ENCODE peak calls at places on chromosomes 12 and 14, in ten cellular contexts. One of them, this sample, is unnamed.

GRCh38 chr12:120301962-120302815 is at the start of gene SIRT4:
- DNase-seq in HCT116: peak
- DNase-seq in heart left ventricle: peak
- DNase-seq in psoas muscle: peak
- DNase-seq in A549: peak
- DNase-seq in dorsolateral prefrontal cortex: peak
- DNase-seq in thoracic aorta: peak
- DNase-seq in Peyer's patch: peak
- DNase-seq in fibroblast of lung: peak
- DNase-seq in upper lobe of right lung: peak
- DNase-seq in this sample: peak

GRCh38 chr12:126055521-126055920 is 990.3 kb downstream of the AACS start:
- DNase-seq in HCT116: no peak
- DNase-seq in heart left ventricle: no peak
- DNase-seq in psoas muscle: no peak
- DNase-seq in A549: no peak
- DNase-seq in dorsolateral prefrontal cortex: no peak
- DNase-seq in thoracic aorta: no peak
- DNase-seq in Peyer's patch: no peak
- DNase-seq in fibroblast of lung: peak
- DNase-seq in upper lobe of right lung: no peak
- DNase-seq in this sample: peak

GRCh38 chr14:69039287-69039628 is 60.2 kb upstream of the ACTN1 start:
- DNase-seq in HCT116: peak
- DNase-seq in heart left ventricle: no peak
- DNase-seq in psoas muscle: no peak
- DNase-seq in A549: peak
- DNase-seq in dorsolateral prefrontal cortex: no peak
- DNase-seq in thoracic aorta: no peak
- DNase-seq in Peyer's patch: no peak
- DNase-seq in fibroblast of lung: peak
- DNase-seq in upper lobe of right lung: no peak
- DNase-seq in this sample: peak

GRCh38 chr12:29320295-29321090 is 60.5 kb downstream of the ERGIC2 start:
- DNase-seq in HCT116: no peak
- DNase-seq in heart left ventricle: no peak
- DNase-seq in psoas muscle: no peak
- DNase-seq in A549: no peak
- DNase-seq in dorsolateral prefrontal cortex: no peak
- DNase-seq in thoracic aorta: no peak
- DNase-seq in Peyer's patch: no peak
- DNase-seq in fibroblast of lung: peak
- DNase-seq in upper lobe of right lung: no peak
- DNase-seq in this sample: peak

GRCh38 chr14:88359500-88359899 is 26.0 kb upstream of the SPATA7 start:
- DNase-seq in HCT116: no peak
- DNase-seq in heart left ventricle: no peak
- DNase-seq in psoas muscle: no peak
- DNase-seq in A549: no peak
- DNase-seq in dorsolateral prefrontal cortex: no peak
- DNase-seq in thoracic aorta: no peak
- DNase-seq in Peyer's patch: no peak
- DNase-seq in fibroblast of lung: no peak
- DNase-seq in upper lobe of right lung: no peak
- DNase-seq in this sample: no peak

GRCh38 chr14:35556548-35556947 is 22.6 kb downstream of the INSM2 start:
- DNase-seq in HCT116: no peak
- DNase-seq in heart left ventricle: no peak
- DNase-seq in psoas muscle: no peak
- DNase-seq in A549: no peak
- DNase-seq in dorsolateral prefrontal cortex: no peak
- DNase-seq in thoracic aorta: no peak
- DNase-seq in Peyer's patch: no peak
- DNase-seq in fibroblast of lung: no peak
- DNase-seq in upper lobe of right lung: no peak
- DNase-seq in this sample: no peak

GRCh38 chr12:3148366-3149000 is 71.3 kb downstream of the TSPAN9 start:
- DNase-seq in HCT116: no peak
- DNase-seq in heart left ventricle: peak
- DNase-seq in psoas muscle: peak
- DNase-seq in A549: no peak
- DNase-seq in dorsolateral prefrontal cortex: no peak
- DNase-seq in thoracic aorta: no peak
- DNase-seq in Peyer's patch: no peak
- DNase-seq in fibroblast of lung: peak
- DNase-seq in upper lobe of right lung: peak
- DNase-seq in this sample: no peak

GRCh38 chr14:57189070-57189469 is 79.6 kb downstream of the EXOC5 start:
- DNase-seq in HCT116: peak
- DNase-seq in heart left ventricle: no peak
- DNase-seq in psoas muscle: no peak
- DNase-seq in A549: peak
- DNase-seq in dorsolateral prefrontal cortex: no peak
- DNase-seq in thoracic aorta: no peak
- DNase-seq in Peyer's patch: no peak
- DNase-seq in fibroblast of lung: peak
- DNase-seq in upper lobe of right lung: no peak
- DNase-seq in this sample: peak

GRCh38 chr14:60968671-60969070 is 12.2 kb downstream of the TRMT5 start:
- DNase-seq in HCT116: no peak
- DNase-seq in heart left ventricle: no peak
- DNase-seq in psoas muscle: no peak
- DNase-seq in A549: no peak
- DNase-seq in dorsolateral prefrontal cortex: no peak
- DNase-seq in thoracic aorta: no peak
- DNase-seq in Peyer's patch: no peak
- DNase-seq in fibroblast of lung: no peak
- DNase-seq in upper lobe of right lung: no peak
- DNase-seq in this sample: no peak

GRCh38 chr14:60965402-60965801 is 15.5 kb downstream of the TRMT5 start:
- DNase-seq in HCT116: no peak
- DNase-seq in heart left ventricle: no peak
- DNase-seq in psoas muscle: no peak
- DNase-seq in A549: no peak
- DNase-seq in dorsolateral prefrontal cortex: no peak
- DNase-seq in thoracic aorta: no peak
- DNase-seq in Peyer's patch: no peak
- DNase-seq in fibroblast of lung: peak
- DNase-seq in upper lobe of right lung: no peak
- DNase-seq in this sample: no peak

GRCh38 chr14:60964901-60965300 is 16.0 kb downstream of the TRMT5 start:
- DNase-seq in HCT116: no peak
- DNase-seq in heart left ventricle: no peak
- DNase-seq in psoas muscle: no peak
- DNase-seq in A549: no peak
- DNase-seq in dorsolateral prefrontal cortex: no peak
- DNase-seq in thoracic aorta: no peak
- DNase-seq in Peyer's patch: no peak
- DNase-seq in fibroblast of lung: peak
- DNase-seq in upper lobe of right lung: no peak
- DNase-seq in this sample: no peak

GRCh38 chr14:60968099-60968498 is 12.8 kb downstream of the TRMT5 start:
- DNase-seq in HCT116: no peak
- DNase-seq in heart left ventricle: no peak
- DNase-seq in psoas muscle: no peak
- DNase-seq in A549: no peak
- DNase-seq in dorsolateral prefrontal cortex: no peak
- DNase-seq in thoracic aorta: no peak
- DNase-seq in Peyer's patch: no peak
- DNase-seq in fibroblast of lung: no peak
- DNase-seq in upper lobe of right lung: no peak
- DNase-seq in this sample: no peak

DNA sequence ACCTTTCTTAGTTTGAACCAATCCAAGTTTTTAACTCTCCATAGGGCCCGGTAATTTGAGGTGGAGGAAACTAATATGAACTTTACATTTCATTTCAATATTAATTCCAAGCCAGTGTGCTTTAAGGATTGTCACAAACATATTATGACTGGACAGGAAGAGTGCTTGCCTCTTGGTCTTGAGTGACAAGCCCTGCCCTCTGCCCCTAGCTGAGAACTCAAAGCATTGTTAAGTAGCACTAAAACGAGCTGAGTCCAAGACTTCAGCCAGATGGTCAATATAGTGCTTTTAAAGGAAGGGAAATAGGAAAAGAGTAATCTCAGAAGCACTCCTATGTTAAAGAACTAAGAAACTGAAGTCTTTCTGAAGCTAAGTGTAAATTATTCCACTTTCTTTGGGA is 17.1 kb downstream of the TRMT5 start:
- DNase-seq in HCT116: no peak
- DNase-seq in heart left ventricle: no peak
- DNase-seq in psoas muscle: no peak
- DNase-seq in A549: no peak
- DNase-seq in dorsolateral prefrontal cortex: no peak
- DNase-seq in thoracic aorta: no peak
- DNase-seq in Peyer's patch: no peak
- DNase-seq in fibroblast of lung: no peak
- DNase-seq in upper lobe of right lung: no peak
- DNase-seq in this sample: no peak
- H3K27ac ChIP-seq in HCT116: no peak
- H3K27ac ChIP-seq in heart left ventricle: no peak
- H3K27ac ChIP-seq in psoas muscle: peak
- H3K27ac ChIP-seq in A549: no peak
- H3K27ac ChIP-seq in dorsolateral prefrontal cortex: no peak
- H3K27ac ChIP-seq in thoracic aorta: no peak
- H3K27ac ChIP-seq in Peyer's patch: no peak
- H3K27ac ChIP-seq in fibroblast of lung: no peak
- H3K27ac ChIP-seq in upper lobe of right lung: no peak
- H3K27ac ChIP-seq in this sample: no peak

GRCh38 chr14:60720391-60720790 is 3.8 kb downstream of the SIX4 start:
- DNase-seq in HCT116: no peak
- DNase-seq in heart left ventricle: no peak
- DNase-seq in psoas muscle: no peak
- DNase-seq in A549: no peak
- DNase-seq in dorsolateral prefrontal cortex: no peak
- DNase-seq in thoracic aorta: no peak
- DNase-seq in Peyer's patch: no peak
- DNase-seq in fibroblast of lung: no peak
- DNase-seq in upper lobe of right lung: no peak
- DNase-seq in this sample: no peak

GRCh38 chr14:60720962-60721330 is 3.2 kb downstream of the SIX4 start:
- DNase-seq in HCT116: no peak
- DNase-seq in heart left ventricle: no peak
- DNase-seq in psoas muscle: no peak
- DNase-seq in A549: no peak
- DNase-seq in dorsolateral prefrontal cortex: no peak
- DNase-seq in thoracic aorta: no peak
- DNase-seq in Peyer's patch: no peak
- DNase-seq in fibroblast of lung: no peak
- DNase-seq in upper lobe of right lung: no peak
- DNase-seq in this sample: no peak

GRCh38 chr14:60722163-60722835 is 1.9 kb downstream of the SIX4 start:
- DNase-seq in HCT116: no peak
- DNase-seq in heart left ventricle: no peak
- DNase-seq in psoas muscle: peak
- DNase-seq in A549: peak
- DNase-seq in dorsolateral prefrontal cortex: peak
- DNase-seq in thoracic aorta: no peak
- DNase-seq in Peyer's patch: no peak
- DNase-seq in fibroblast of lung: peak
- DNase-seq in upper lobe of right lung: peak
- DNase-seq in this sample: peak

GRCh38 chr14:60722836-60723217 is 1.3 kb downstream of the SIX4 start:
- DNase-seq in HCT116: no peak
- DNase-seq in heart left ventricle: no peak
- DNase-seq in psoas muscle: peak
- DNase-seq in A549: peak
- DNase-seq in dorsolateral prefrontal cortex: peak
- DNase-seq in thoracic aorta: no peak
- DNase-seq in Peyer's patch: no peak
- DNase-seq in fibroblast of lung: peak
- DNase-seq in upper lobe of right lung: peak
- DNase-seq in this sample: peak

GRCh38 chr14:60721331-60722162 is 2.6 kb downstream of the SIX4 start:
- DNase-seq in HCT116: peak
- DNase-seq in heart left ventricle: peak
- DNase-seq in psoas muscle: peak
- DNase-seq in A549: peak
- DNase-seq in dorsolateral prefrontal cortex: peak
- DNase-seq in thoracic aorta: peak
- DNase-seq in Peyer's patch: no peak
- DNase-seq in fibroblast of lung: peak
- DNase-seq in upper lobe of right lung: peak
- DNase-seq in this sample: peak
- TF ChIP-seq CTCF in HCT116: peak
- TF ChIP-seq CTCF in heart left ventricle: no peak
- TF ChIP-seq CTCF in psoas muscle: peak
- TF ChIP-seq CTCF in A549: peak
- TF ChIP-seq CTCF in dorsolateral prefrontal cortex: peak
- TF ChIP-seq CTCF in thoracic aorta: peak
- TF ChIP-seq CTCF in Peyer's patch: no peak
- TF ChIP-seq CTCF in fibroblast of lung: peak
- TF ChIP-seq CTCF in upper lobe of right lung: peak
- TF ChIP-seq CTCF in this sample: peak

GRCh38 chr14:52485350-52485960 is 66.8 kb downstream of the TXNDC16 start:
- DNase-seq in HCT116: no peak
- DNase-seq in heart left ventricle: no peak
- DNase-seq in psoas muscle: no peak
- DNase-seq in A549: no peak
- DNase-seq in dorsolateral prefrontal cortex: no peak
- DNase-seq in thoracic aorta: no peak
- DNase-seq in Peyer's patch: no peak
- DNase-seq in fibroblast of lung: no peak
- DNase-seq in upper lobe of right lung: no peak
- DNase-seq in this sample: no peak
- H3K27ac ChIP-seq in HCT116: no peak
- H3K27ac ChIP-seq in heart left ventricle: no peak
- H3K27ac ChIP-seq in psoas muscle: no peak
- H3K27ac ChIP-seq in A549: no peak
- H3K27ac ChIP-seq in dorsolateral prefrontal cortex: no peak
- H3K27ac ChIP-seq in thoracic aorta: no peak
- H3K27ac ChIP-seq in Peyer's patch: no peak
- H3K27ac ChIP-seq in fibroblast of lung: no peak
- H3K27ac ChIP-seq in upper lobe of right lung: no peak
- H3K27ac ChIP-seq in this sample: no peak

GRCh38 chr14:95488376-95489162 is 27.9 kb downstream of the SYNE3 start:
- DNase-seq in HCT116: no peak
- DNase-seq in heart left ventricle: no peak
- DNase-seq in psoas muscle: peak
- DNase-seq in A549: no peak
- DNase-seq in dorsolateral prefrontal cortex: no peak
- DNase-seq in thoracic aorta: no peak
- DNase-seq in Peyer's patch: no peak
- DNase-seq in fibroblast of lung: no peak
- DNase-seq in upper lobe of right lung: no peak
- DNase-seq in this sample: no peak

GRCh38 chr14:95490127-95490526 is 26.3 kb downstream of the SYNE3 start:
- DNase-seq in HCT116: no peak
- DNase-seq in heart left ventricle: no peak
- DNase-seq in psoas muscle: no peak
- DNase-seq in A549: no peak
- DNase-seq in dorsolateral prefrontal cortex: no peak
- DNase-seq in thoracic aorta: no peak
- DNase-seq in Peyer's patch: no peak
- DNase-seq in fibroblast of lung: no peak
- DNase-seq in upper lobe of right lung: no peak
- DNase-seq in this sample: no peak

GRCh38 chr14:95489163-95489887 is 27.1 kb downstream of the SYNE3 start:
- DNase-seq in HCT116: no peak
- DNase-seq in heart left ventricle: no peak
- DNase-seq in psoas muscle: no peak
- DNase-seq in A549: no peak
- DNase-seq in dorsolateral prefrontal cortex: no peak
- DNase-seq in thoracic aorta: no peak
- DNase-seq in Peyer's patch: no peak
- DNase-seq in fibroblast of lung: peak
- DNase-seq in upper lobe of right lung: no peak
- DNase-seq in this sample: no peak

GRCh38 chr14:95491936-95492608 is 24.4 kb downstream of the SYNE3 start:
- DNase-seq in HCT116: no peak
- DNase-seq in heart left ventricle: no peak
- DNase-seq in psoas muscle: no peak
- DNase-seq in A549: no peak
- DNase-seq in dorsolateral prefrontal cortex: no peak
- DNase-seq in thoracic aorta: no peak
- DNase-seq in Peyer's patch: no peak
- DNase-seq in fibroblast of lung: no peak
- DNase-seq in upper lobe of right lung: no peak
- DNase-seq in this sample: no peak

DNA sequence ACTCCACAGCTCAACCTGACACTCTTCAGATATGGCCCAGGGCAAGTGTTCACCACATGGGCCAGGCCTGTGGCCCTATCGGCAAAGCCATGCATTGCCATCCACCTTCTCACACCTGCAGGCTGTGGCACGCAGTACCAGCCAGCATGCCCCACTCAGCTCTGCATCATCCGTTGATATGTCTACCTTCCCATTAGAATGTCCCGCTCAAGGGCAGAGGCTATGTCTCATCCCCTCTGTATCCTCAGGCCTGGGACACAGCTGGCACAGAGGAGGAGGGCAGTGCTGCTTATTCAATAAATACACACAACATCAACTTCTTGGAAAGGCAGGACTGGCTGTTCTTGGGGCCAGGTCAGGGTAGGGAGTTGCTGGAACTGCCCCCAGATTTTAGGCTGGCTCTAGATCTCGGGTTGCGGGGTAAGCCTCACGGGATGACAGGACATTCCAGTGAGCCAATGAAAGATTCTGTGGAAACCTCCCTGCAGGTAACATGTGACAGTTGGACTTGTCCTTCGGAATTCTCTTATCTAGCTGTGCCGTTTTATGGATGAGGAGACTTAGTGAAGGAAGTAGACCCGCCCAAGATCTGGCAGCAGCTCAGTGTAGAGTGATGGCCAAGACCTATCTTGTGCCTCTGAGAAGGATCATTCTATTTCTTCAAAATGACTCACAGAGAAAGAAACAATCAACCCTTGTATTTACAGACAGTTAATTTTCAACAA is 25.6 kb downstream of the SYNE3 start:
- DNase-seq in HCT116: peak
- DNase-seq in heart left ventricle: no peak
- DNase-seq in psoas muscle: no peak
- DNase-seq in A549: no peak
- DNase-seq in dorsolateral prefrontal cortex: no peak
- DNase-seq in thoracic aorta: no peak
- DNase-seq in Peyer's patch: no peak
- DNase-seq in fibroblast of lung: peak
- DNase-seq in upper lobe of right lung: no peak
- DNase-seq in this sample: peak
- TF ChIP-seq CTCF in HCT116: no peak
- TF ChIP-seq CTCF in heart left ventricle: no peak
- TF ChIP-seq CTCF in psoas muscle: no peak
- TF ChIP-seq CTCF in A549: no peak
- TF ChIP-seq CTCF in dorsolateral prefrontal cortex: no peak
- TF ChIP-seq CTCF in thoracic aorta: no peak
- TF ChIP-seq CTCF in Peyer's patch: no peak
- TF ChIP-seq CTCF in fibroblast of lung: no peak
- TF ChIP-seq CTCF in upper lobe of right lung: no peak
- TF ChIP-seq CTCF in this sample: no peak

This sample was measured in RWPE1.